ENCODE peak calls at places on chromosomes 4 and X, in nine cellular contexts. R is A549, Q is HCT116, S is SK-N-SH, U is HepG2, X is H1, J is K562, B is GM12878, I is endothelial cell of umbilical vein. A is an unnamed sample.

GRCh38 chr4:2469192-2469984 is 482 bp downstream of the RNF4 start:
- DNase-seq in R (peak), Q (no peak), S (peak), U (no peak), X (no peak), J (peak), B (no peak), I (no peak), A (peak)

GRCh38 chr4:96093057-96093456 is 253.2 kb downstream of the PDHA2 start:
- DNase-seq in R (no peak), Q (no peak), S (no peak), U (no peak), X (no peak), J (no peak), B (no peak), I (no peak), A (no peak)

GRCh38 chr4:119026662-119027444 is 108.8 kb upstream of the MYOZ2 start:
- DNase-seq in R (peak), Q (no peak), S (no peak), U (no peak), X (no peak), J (no peak), B (no peak), I (no peak), A (peak)

GRCh38 chr4:118988635-118988972 is 100.0 kb downstream of the SYNPO2 start:
- DNase-seq in R (no peak), Q (no peak), S (no peak), U (no peak), X (no peak), J (no peak), B (no peak), I (no peak), A (no peak)

GRCh38 chr4:96352051-96352517 is 512.2 kb downstream of the PDHA2 start:
- DNase-seq in R (no peak), Q (peak), S (peak), U (peak), X (no peak), J (no peak), B (no peak), I (peak), A (peak)

GRCh38 chr4:70739496-70740337 is 18.0 kb downstream of the RUFY3 start:
- DNase-seq in R (no peak), Q (no peak), S (no peak), U (peak), X (no peak), J (no peak), B (no peak), I (no peak), A (peak)

GRCh38 chr4:4860803-4861591 is 1.5 kb downstream of the MSX1 start:
- DNase-seq in R (no peak), Q (no peak), S (peak), U (peak), X (no peak), J (peak), B (no peak), I (peak), A (no peak)

GRCh38 chr4:40317921-40318658 is 17.0 kb upstream of the CHRNA9 start:
- DNase-seq in R (no peak), Q (no peak), S (no peak), U (no peak), X (no peak), J (no peak), B (no peak), I (no peak), A (no peak)

GRCh38 chr4:138222041-138222440 is 20.1 kb downstream of the SLC7A11 start:
- DNase-seq in R (no peak), Q (no peak), S (no peak), U (no peak), X (no peak), J (no peak), B (no peak), I (peak), A (no peak)

GRCh38 chr4:174815282-174815681 is 13.8 kb downstream of the GLRA3 start:
- DNase-seq in R (no peak), Q (no peak), S (no peak), U (no peak), X (no peak), J (no peak), B (no peak), I (no peak), A (no peak)

GRCh38 chrX:151789179-151789800 is 54.7 kb downstream of the CNGA2 start:
- DNase-seq in R (peak), Q (no peak), S (no peak), U (no peak), X (no peak), J (no peak), B (no peak), I (peak), A (no peak)

GRCh38 chr4:26474551-26474950 is 15.7 kb downstream of the CCKAR start:
- DNase-seq in R (no peak), Q (no peak), S (no peak), U (no peak), X (no peak), J (no peak), B (no peak), I (no peak), A (no peak)

GRCh38 chrX:71666240-71667223 is 814 bp upstream of the LOC101059915 start:
- DNase-seq in R (no peak), Q (no peak), S (no peak), U (no peak), X (no peak), J (peak), B (no peak), I (no peak), A (no peak)

GRCh38 chr4:2298548-2298991 is 36.7 kb upstream of the MXD4 start:
- DNase-seq in R (no peak), Q (no peak), S (peak), U (no peak), X (no peak), J (no peak), B (no peak), I (no peak), A (no peak)

GRCh38 chrX:28016823-28017222 is 35.6 kb upstream of the DCAF8L1 start:
- DNase-seq in R (no peak), Q (no peak), S (no peak), U (no peak), X (no peak), J (no peak), B (no peak), I (no peak), A (peak)

GRCh38 chr4:93617596-93617995 is 211.0 kb upstream of the ATOH1 start:
- DNase-seq in R (no peak), Q (no peak), S (no peak), U (no peak), X (no peak), J (no peak), B (no peak), I (no peak), A (no peak)

GRCh38 chrX:115616943-115617563 is 56.1 kb downstream of the PLS3 start:
- DNase-seq in R (peak), Q (peak), S (peak), U (no peak), X (peak), J (no peak), B (peak), I (peak), A (no peak)
- TF ChIP-seq MAX in R (peak), Q (no peak), S (no peak), U (no peak), X (no peak), J (no peak), B (no peak), I (no peak), A (no peak)

GRCh38 chr4:168843635-168844034 is 166.4 kb downstream of the CBR4 start:
- DNase-seq in R (no peak), Q (no peak), S (no peak), U (no peak), X (no peak), J (no peak), B (no peak), I (no peak), A (no peak)

GRCh38 chr4:168844261-168845039 is 165.6 kb downstream of the CBR4 start:
- DNase-seq in R (no peak), Q (no peak), S (no peak), U (no peak), X (no peak), J (no peak), B (no peak), I (no peak), A (no peak)

GRCh38 chr4:168846414-168846813 is 163.6 kb downstream of the CBR4 start:
- DNase-seq in R (no peak), Q (no peak), S (no peak), U (no peak), X (no peak), J (no peak), B (no peak), I (no peak), A (no peak)

GRCh38 chr4:168848112-168848511 is 161.9 kb downstream of the CBR4 start:
- DNase-seq in R (no peak), Q (no peak), S (peak), U (peak), X (no peak), J (no peak), B (no peak), I (peak), A (no peak)

DNA sequence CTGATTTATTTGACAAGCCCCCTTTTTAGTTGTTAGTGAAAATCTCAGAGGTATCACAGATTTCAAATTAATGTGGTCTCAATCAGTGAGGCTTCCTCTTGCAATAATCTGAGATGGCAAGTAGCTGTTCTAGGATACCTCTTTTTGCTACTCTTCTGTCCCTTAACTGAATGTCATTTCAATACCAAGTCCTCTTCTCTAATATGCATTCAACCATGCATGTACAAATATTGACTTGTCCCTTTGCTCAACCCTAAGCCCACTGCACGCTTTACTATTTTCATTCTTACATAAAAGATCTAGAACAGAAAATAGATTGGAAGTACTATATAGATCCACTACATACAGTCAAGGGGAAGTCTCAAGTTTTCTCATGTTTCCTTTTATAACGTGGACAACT is 164.2 kb downstream of the CBR4 start:
- DNase-seq in R (no peak), Q (no peak), S (no peak), U (peak), X (no peak), J (no peak), B (no peak), I (no peak), A (no peak)
- TF ChIP-seq CTCF in R (no peak), Q (no peak), S (no peak), U (no peak), X (no peak), J (no peak), B (no peak), I (no peak), A (no peak)

GRCh38 chrX:24466025-24466424 is 939 bp downstream of the PDK3 start:
- DNase-seq in R (no peak), Q (no peak), S (no peak), U (no peak), X (no peak), J (no peak), B (no peak), I (no peak), A (no peak)
- H3K4me3 ChIP-seq in R (peak), Q (peak), S (peak), U (peak), X (peak), J (no peak), B (peak), I (no peak), A (peak)

GRCh38 chr4:30792616-30793015 is 72.4 kb downstream of the PCDH7 start:
- DNase-seq in R (no peak), Q (no peak), S (no peak), U (no peak), X (no peak), J (no peak), B (no peak), I (no peak), A (no peak)

GRCh38 chr4:30790123-30790522 is 70.0 kb downstream of the PCDH7 start:
- DNase-seq in R (no peak), Q (no peak), S (no peak), U (no peak), X (no peak), J (no peak), B (no peak), I (no peak), A (no peak)

GRCh38 chr4:30790998-30791397 is 70.8 kb downstream of the PCDH7 start:
- DNase-seq in R (no peak), Q (no peak), S (no peak), U (no peak), X (no peak), J (no peak), B (no peak), I (no peak), A (no peak)

GRCh38 chr4:30789219-30789671 is 69.1 kb downstream of the PCDH7 start:
- DNase-seq in R (no peak), Q (peak), S (no peak), U (no peak), X (no peak), J (no peak), B (no peak), I (peak), A (no peak)
- TF ChIP-seq MAX in R (no peak), Q (peak), S (no peak), U (no peak), X (no peak), J (no peak), B (no peak), I (no peak), A (no peak)

A was measured in NB4.